ENCODE peak calls at places on chromosomes 11 and 22, in eight cellular contexts. I, F, Y, W, M, S, Q and R are unnamed samples.
A peak's percentile ranks its signal among the peaks of the same experiment; 100 is the strongest.

GRCh38 chr22:23199159-23199558 is 18.9 kb downstream of the BCR start:
- ATAC-seq in Q (no peak), M (no peak), S (no peak), Y (no peak), I (no peak), W (no peak), F (no peak), R (no peak)

GRCh38 chr22:33329398-33329797 is 271.2 kb upstream of the SYN3 start:
- ATAC-seq in Q (peak; percentile 86), W (peak; percentile 82), F (no peak), I (no peak), M (no peak), Y (no peak), S (no peak), R (no peak)

GRCh38 chr11:58880625-58881024 is 36.1 kb upstream of the GLYATL2 start:
- ATAC-seq in M (no peak), F (no peak), Q (no peak), S (no peak), W (no peak), Y (no peak), I (no peak), R (no peak)

GRCh38 chr22:49257551-49257951 is 570.1 kb downstream of the BRD1 start:
- ATAC-seq in Y (no peak), M (no peak), S (no peak), W (no peak), Q (no peak), F (no peak), I (no peak), R (no peak)

GRCh38 chr11:120221115-120221752 is 10.4 kb downstream of the OAF start:
- ATAC-seq in F (peak; percentile 46), Q (peak; percentile 92), W (peak; percentile 23), I (peak; percentile 74), S (no peak), Y (no peak), M (no peak), R (no peak)

GRCh38 chr22:47168441-47168840 is 406.0 kb downstream of the TBC1D22A start:
- ATAC-seq in M (no peak), Y (no peak), I (no peak), W (no peak), F (no peak), Q (no peak), S (no peak), R (no peak)

GRCh38 chr22:37848587-37849088 is 581 bp upstream of the EIF3L start:
- ATAC-seq in M (no peak), F (no peak), Q (no peak), Y (no peak), I (no peak), S (no peak), W (no peak), R (no peak)

GRCh38 chr22:31085493-31085824 is 4.3 kb downstream of the SMTN start:
- ATAC-seq in F (no peak), Q (no peak), I (no peak), W (no peak), S (peak; percentile 1), M (no peak), Y (no peak), R (no peak)

GRCh38 chr11:4798427-4799183 is 5.6 kb downstream of the OR52R1 start:
- ATAC-seq in W (no peak), Q (no peak), Y (no peak), F (no peak), S (no peak), M (no peak), I (no peak), R (no peak)

GRCh38 chr22:42375982-42376381 is 56.2 kb downstream of the NFAM1 start:
- ATAC-seq in Q (no peak), W (peak; percentile 26), I (no peak), S (no peak), M (no peak), Y (no peak), F (no peak), R (no peak)